ENCODE peak calls at places on chromosomes 16 and 17, in ten cellular contexts. T is endodermal cell; Y is left ventricle myocardium inferior; R is NCI-H1930; W is SW480; M is stimulated activated CD8-positive, alpha-beta memory T cell treated with anti-CD3 and anti-CD28 coated beads, Interleukin-15, amount 100 ng/mL, for 24 hours; N is WERI-Rb-1; G is IMR-90; F is hypothalamus; Z is naive thymus-derived CD8-positive, alpha-beta T cell. U is an unnamed sample.

GRCh38 chr17:54435966-54436365 is 464.7 kb upstream of the TOM1L1 start:
- DNase-seq in Y (no peak), F (no peak), M (no peak), N (no peak), R (no peak), G (no peak), W (no peak), Z (no peak), T (no peak), U (no peak)

GRCh38 chr17:35242158-35242804 is 591 bp upstream of the SLFN5 start:
- DNase-seq in W (peak), R (peak), Z (peak), F (peak), Y (peak), T (peak), M (peak), N (peak), G (peak), U (peak)

GRCh38 chr16:85312174-85312573 is 199.9 kb upstream of the CIBAR2 start:
- DNase-seq in F (no peak), W (no peak), Y (no peak), T (no peak), N (no peak), R (no peak), G (no peak), M (no peak), Z (no peak), U (no peak)

GRCh38 chr17:35981908-35982330 is 622 bp upstream of the CCL16 start:
- DNase-seq in G (no peak), W (peak), M (no peak), Y (no peak), T (peak), N (peak), Z (no peak), R (no peak), F (no peak), U (no peak)

GRCh38 chr16:24990803-24991202 is 24.4 kb downstream of the ARHGAP17 start:
- DNase-seq in Z (no peak), T (no peak), G (no peak), N (no peak), Y (no peak), M (no peak), W (no peak), R (no peak), F (no peak), U (no peak)

GRCh38 chr16:31350275-31351005 is 4.5 kb upstream of the ITGAX start:
- DNase-seq in W (no peak), R (no peak), M (no peak), G (no peak), F (no peak), T (no peak), N (no peak), Y (no peak), Z (no peak), U (no peak)

GRCh38 chr17:36936455-36936934 is 780 bp upstream of the LHX1 start:
- DNase-seq in M (no peak), G (no peak), R (peak), T (peak), Y (no peak), F (peak), W (no peak), Z (peak), N (no peak), U (no peak)

GRCh38 chr17:4947411-4948165 is 742 bp downstream of the PFN1 start:
- DNase-seq in G (peak), Z (peak), F (peak), R (peak), M (peak), N (peak), Y (peak), W (peak), T (peak), U (peak)

GRCh38 chr17:77644981-77645380 is 313.5 kb upstream of the TNRC6C start:
- DNase-seq in W (no peak), Z (peak), G (no peak), Y (no peak), N (peak), M (no peak), F (no peak), R (no peak), T (peak), U (no peak)

GRCh38 chr16:27617678-27618077 is 67.7 kb downstream of the KATNIP start:
- DNase-seq in Y (no peak), F (no peak), G (no peak), R (no peak), M (no peak), W (no peak), N (no peak), T (no peak), Z (no peak), U (no peak)

GRCh38 chr17:78172284-78173024 is 4.1 kb downstream of the SYNGR2 start:
- DNase-seq in Y (peak), W (no peak), F (peak), N (no peak), Z (no peak), M (no peak), T (peak), G (peak), R (no peak), U (no peak)

GRCh38 chr17:45136846-45137560 is 1.5 kb downstream of the ACBD4 start:
- DNase-seq in T (peak), R (no peak), F (no peak), M (no peak), N (no peak), W (no peak), G (no peak), Y (peak), Z (no peak), U (no peak)

GRCh38 chr17:28371245-28372202 is at the start of gene SARM1:
- DNase-seq in Y (peak), T (peak), W (peak), F (peak), N (peak), M (peak), G (peak), R (peak), Z (peak), U (peak)

GRCh38 chr16:3076577-3076976 is 11.1 kb downstream of the IL32 start:
- DNase-seq in Y (no peak), T (no peak), F (no peak), M (no peak), R (no peak), G (no peak), W (no peak), Z (no peak), N (no peak), U (no peak)

GRCh38 chr17:51275381-51275780 is 15.0 kb downstream of the UTP18 start:
- DNase-seq in W (no peak), G (peak), T (no peak), Z (no peak), M (no peak), F (no peak), Y (no peak), N (no peak), R (no peak), U (peak)

GRCh38 chr16:4471869-4472268 is 2.6 kb downstream of the NMRAL1 start:
- DNase-seq in Z (no peak), W (no peak), G (no peak), Y (no peak), F (no peak), N (no peak), M (no peak), R (no peak), T (no peak), U (no peak)

GRCh38 chr17:48961516-48962233 is 6.7 kb downstream of the GIP start:
- DNase-seq in F (no peak), R (no peak), Z (no peak), M (no peak), Y (no peak), T (peak), N (peak), G (peak), W (peak), U (peak)

GRCh38 chr16:67718668-67719047 is 458 bp downstream of the GFOD2 start:
- DNase-seq in F (no peak), Z (peak), G (no peak), Y (no peak), W (no peak), M (no peak), R (no peak), N (no peak), T (no peak), U (no peak)

GRCh38 chr17:8747731-8748130 is 3.1 kb upstream of the CCDC42 start:
- DNase-seq in N (no peak), G (no peak), R (no peak), Z (no peak), F (no peak), M (no peak), T (no peak), Y (no peak), W (no peak), U (no peak)

GRCh38 chr17:65057520-65058075 is 1.1 kb upstream of the GNA13 start:
- DNase-seq in M (no peak), G (no peak), W (no peak), T (no peak), N (no peak), Z (no peak), F (no peak), R (no peak), Y (peak), U (no peak)